ENCODE peak calls at places on chromosome 19, in eight cellular contexts. One of them, this sample, is unnamed.

GRCh38 chr19:14073925-14074838 is 1.6 kb downstream of the MISP3 start:
- DNase-seq in fibroblast of lung: no peak
- DNase-seq in A549: no peak
- DNase-seq in epithelial cell of esophagus: peak
- DNase-seq in left ventricle myocardium inferior: no peak
- DNase-seq in CD4-positive, CD25-positive, alpha-beta regulatory T cell: peak
- DNase-seq in astrocyte of the cerebellum: no peak
- DNase-seq in psoas muscle: no peak
- DNase-seq in this sample: no peak

GRCh38 chr19:33496016-33496415 is 25.6 kb downstream of the PEPD start:
- DNase-seq in epithelial cell of esophagus: no peak
- DNase-seq in A549: no peak
- DNase-seq in psoas muscle: no peak
- DNase-seq in left ventricle myocardium inferior: no peak
- DNase-seq in astrocyte of the cerebellum: no peak
- DNase-seq in CD4-positive, CD25-positive, alpha-beta regulatory T cell: no peak
- DNase-seq in fibroblast of lung: no peak
- DNase-seq in this sample: no peak

GRCh38 chr19:32362318-32362691 is 16.9 kb downstream of the ZNF507 start:
- DNase-seq in A549: peak
- DNase-seq in fibroblast of lung: no peak
- DNase-seq in astrocyte of the cerebellum: no peak
- DNase-seq in CD4-positive, CD25-positive, alpha-beta regulatory T cell: no peak
- DNase-seq in epithelial cell of esophagus: no peak
- DNase-seq in left ventricle myocardium inferior: no peak
- DNase-seq in psoas muscle: no peak
- DNase-seq in this sample: no peak

GRCh38 chr19:29533578-29534544 is 8.1 kb downstream of the VSTM2B start:
- DNase-seq in left ventricle myocardium inferior: no peak
- DNase-seq in fibroblast of lung: no peak
- DNase-seq in astrocyte of the cerebellum: no peak
- DNase-seq in psoas muscle: no peak
- DNase-seq in CD4-positive, CD25-positive, alpha-beta regulatory T cell: no peak
- DNase-seq in A549: no peak
- DNase-seq in epithelial cell of esophagus: no peak
- DNase-seq in this sample: no peak

GRCh38 chr19:17779281-17779930 is 15.5 kb upstream of the B3GNT3 start:
- DNase-seq in CD4-positive, CD25-positive, alpha-beta regulatory T cell: no peak
- DNase-seq in A549: peak
- DNase-seq in fibroblast of lung: peak
- DNase-seq in psoas muscle: no peak
- DNase-seq in astrocyte of the cerebellum: no peak
- DNase-seq in left ventricle myocardium inferior: no peak
- DNase-seq in epithelial cell of esophagus: peak
- DNase-seq in this sample: no peak

GRCh38 chr19:2969104-2969504 is 8.3 kb upstream of the TLE6 start:
- DNase-seq in psoas muscle: peak
- DNase-seq in fibroblast of lung: peak
- DNase-seq in A549: no peak
- DNase-seq in astrocyte of the cerebellum: no peak
- DNase-seq in CD4-positive, CD25-positive, alpha-beta regulatory T cell: no peak
- DNase-seq in epithelial cell of esophagus: no peak
- DNase-seq in left ventricle myocardium inferior: peak
- DNase-seq in this sample: no peak

GRCh38 chr19:51417107-51417806 is at the start of gene SIGLEC10:
- DNase-seq in epithelial cell of esophagus: no peak
- DNase-seq in A549: no peak
- DNase-seq in psoas muscle: no peak
- DNase-seq in CD4-positive, CD25-positive, alpha-beta regulatory T cell: no peak
- DNase-seq in left ventricle myocardium inferior: peak
- DNase-seq in fibroblast of lung: no peak
- DNase-seq in astrocyte of the cerebellum: no peak
- DNase-seq in this sample: no peak

GRCh38 chr19:55485439-55486011 is 537 bp downstream of the NAT14 start:
- DNase-seq in left ventricle myocardium inferior: no peak
- DNase-seq in astrocyte of the cerebellum: no peak
- DNase-seq in psoas muscle: peak
- DNase-seq in CD4-positive, CD25-positive, alpha-beta regulatory T cell: no peak
- DNase-seq in fibroblast of lung: no peak
- DNase-seq in A549: no peak
- DNase-seq in epithelial cell of esophagus: no peak
- DNase-seq in this sample: no peak

GRCh38 chr19:36604656-36605100 is 435 bp upstream of the ZNF382 start:
- DNase-seq in CD4-positive, CD25-positive, alpha-beta regulatory T cell: peak
- DNase-seq in psoas muscle: peak
- DNase-seq in left ventricle myocardium inferior: peak
- DNase-seq in A549: no peak
- DNase-seq in fibroblast of lung: peak
- DNase-seq in epithelial cell of esophagus: peak
- DNase-seq in astrocyte of the cerebellum: no peak
- DNase-seq in this sample: no peak

GRCh38 chr19:46579286-46579944 is 21.7 kb upstream of the CALM3 start:
- DNase-seq in astrocyte of the cerebellum: no peak
- DNase-seq in left ventricle myocardium inferior: no peak
- DNase-seq in A549: peak
- DNase-seq in fibroblast of lung: no peak
- DNase-seq in psoas muscle: no peak
- DNase-seq in epithelial cell of esophagus: no peak
- DNase-seq in CD4-positive, CD25-positive, alpha-beta regulatory T cell: peak
- DNase-seq in this sample: no peak

GRCh38 chr19:9406798-9407352 is 28.5 kb downstream of the ZNF266 start:
- DNase-seq in fibroblast of lung: peak
- DNase-seq in astrocyte of the cerebellum: peak
- DNase-seq in CD4-positive, CD25-positive, alpha-beta regulatory T cell: peak
- DNase-seq in psoas muscle: peak
- DNase-seq in left ventricle myocardium inferior: peak
- DNase-seq in A549: peak
- DNase-seq in epithelial cell of esophagus: peak
- DNase-seq in this sample: peak

GRCh38 chr19:47891923-47892666 is 6.0 kb upstream of the SULT2A1 start:
- DNase-seq in astrocyte of the cerebellum: no peak
- DNase-seq in psoas muscle: no peak
- DNase-seq in CD4-positive, CD25-positive, alpha-beta regulatory T cell: no peak
- DNase-seq in left ventricle myocardium inferior: no peak
- DNase-seq in A549: no peak
- DNase-seq in fibroblast of lung: no peak
- DNase-seq in epithelial cell of esophagus: no peak
- DNase-seq in this sample: no peak

GRCh38 chr19:56350416-56351045 is 35.9 kb upstream of the ZSCAN5A start:
- DNase-seq in astrocyte of the cerebellum: peak
- DNase-seq in psoas muscle: no peak
- DNase-seq in epithelial cell of esophagus: peak
- DNase-seq in CD4-positive, CD25-positive, alpha-beta regulatory T cell: peak
- DNase-seq in fibroblast of lung: peak
- DNase-seq in left ventricle myocardium inferior: no peak
- DNase-seq in A549: peak
- DNase-seq in this sample: no peak

GRCh38 chr19:13899393-13899792 is 6.5 kb downstream of the BRME1 start:
- DNase-seq in left ventricle myocardium inferior: no peak
- DNase-seq in fibroblast of lung: no peak
- DNase-seq in astrocyte of the cerebellum: no peak
- DNase-seq in CD4-positive, CD25-positive, alpha-beta regulatory T cell: no peak
- DNase-seq in psoas muscle: no peak
- DNase-seq in A549: no peak
- DNase-seq in epithelial cell of esophagus: no peak
- DNase-seq in this sample: no peak

GRCh38 chr19:37114001-37114400 is 35.8 kb downstream of the ZNF420 start:
- DNase-seq in psoas muscle: no peak
- DNase-seq in astrocyte of the cerebellum: no peak
- DNase-seq in fibroblast of lung: no peak
- DNase-seq in CD4-positive, CD25-positive, alpha-beta regulatory T cell: no peak
- DNase-seq in left ventricle myocardium inferior: no peak
- DNase-seq in A549: no peak
- DNase-seq in epithelial cell of esophagus: no peak
- DNase-seq in this sample: no peak

GRCh38 chr19:40411125-40411842 is 1.9 kb downstream of the PRX start:
- DNase-seq in A549: no peak
- DNase-seq in epithelial cell of esophagus: no peak
- DNase-seq in fibroblast of lung: no peak
- DNase-seq in psoas muscle: peak
- DNase-seq in left ventricle myocardium inferior: peak
- DNase-seq in CD4-positive, CD25-positive, alpha-beta regulatory T cell: no peak
- DNase-seq in astrocyte of the cerebellum: no peak
- DNase-seq in this sample: no peak

GRCh38 chr19:16908759-16909158 is 20.0 kb downstream of the F2RL3 start:
- DNase-seq in astrocyte of the cerebellum: no peak
- DNase-seq in psoas muscle: no peak
- DNase-seq in A549: no peak
- DNase-seq in epithelial cell of esophagus: no peak
- DNase-seq in CD4-positive, CD25-positive, alpha-beta regulatory T cell: no peak
- DNase-seq in fibroblast of lung: no peak
- DNase-seq in left ventricle myocardium inferior: no peak
- DNase-seq in this sample: no peak

GRCh38 chr19:40533508-40533907 is 43.2 kb upstream of the SHKBP1 start:
- DNase-seq in left ventricle myocardium inferior: no peak
- DNase-seq in psoas muscle: no peak
- DNase-seq in epithelial cell of esophagus: no peak
- DNase-seq in CD4-positive, CD25-positive, alpha-beta regulatory T cell: no peak
- DNase-seq in fibroblast of lung: no peak
- DNase-seq in astrocyte of the cerebellum: no peak
- DNase-seq in A549: peak
- DNase-seq in this sample: no peak

GRCh38 chr19:16876904-16877361 is 11.9 kb upstream of the F2RL3 start:
- DNase-seq in left ventricle myocardium inferior: no peak
- DNase-seq in epithelial cell of esophagus: no peak
- DNase-seq in fibroblast of lung: no peak
- DNase-seq in astrocyte of the cerebellum: peak
- DNase-seq in CD4-positive, CD25-positive, alpha-beta regulatory T cell: no peak
- DNase-seq in A549: no peak
- DNase-seq in psoas muscle: no peak
- DNase-seq in this sample: no peak

GRCh38 chr19:53467138-53467502 is 413 bp upstream of the ZNF813 start:
- DNase-seq in astrocyte of the cerebellum: no peak
- DNase-seq in epithelial cell of esophagus: peak
- DNase-seq in left ventricle myocardium inferior: peak
- DNase-seq in A549: no peak
- DNase-seq in psoas muscle: no peak
- DNase-seq in CD4-positive, CD25-positive, alpha-beta regulatory T cell: no peak
- DNase-seq in fibroblast of lung: no peak
- DNase-seq in this sample: no peak

GRCh38 chr19:49069026-49069425 is 3.5 kb downstream of the KCNA7 start:
- DNase-seq in astrocyte of the cerebellum: no peak
- DNase-seq in psoas muscle: no peak
- DNase-seq in left ventricle myocardium inferior: no peak
- DNase-seq in fibroblast of lung: no peak
- DNase-seq in A549: no peak
- DNase-seq in epithelial cell of esophagus: no peak
- DNase-seq in CD4-positive, CD25-positive, alpha-beta regulatory T cell: no peak
- DNase-seq in this sample: no peak

GRCh38 chr19:43532571-43532961 is 422 bp upstream of the ZNF575 start:
- DNase-seq in CD4-positive, CD25-positive, alpha-beta regulatory T cell: no peak
- DNase-seq in astrocyte of the cerebellum: no peak
- DNase-seq in A549: no peak
- DNase-seq in left ventricle myocardium inferior: no peak
- DNase-seq in fibroblast of lung: no peak
- DNase-seq in epithelial cell of esophagus: no peak
- DNase-seq in psoas muscle: peak
- DNase-seq in this sample: no peak

GRCh38 chr19:6455924-6456323 is 3.7 kb downstream of the SLC25A23 start:
- DNase-seq in psoas muscle: no peak
- DNase-seq in CD4-positive, CD25-positive, alpha-beta regulatory T cell: no peak
- DNase-seq in astrocyte of the cerebellum: no peak
- DNase-seq in left ventricle myocardium inferior: no peak
- DNase-seq in A549: no peak
- DNase-seq in fibroblast of lung: no peak
- DNase-seq in epithelial cell of esophagus: no peak
- DNase-seq in this sample: no peak
- H3K4me3 ChIP-seq in psoas muscle: no peak
- H3K4me3 ChIP-seq in CD4-positive, CD25-positive, alpha-beta regulatory T cell: no peak
- H3K4me3 ChIP-seq in astrocyte of the cerebellum: no peak
- H3K4me3 ChIP-seq in left ventricle myocardium inferior: no peak
- H3K4me3 ChIP-seq in A549: no peak
- H3K4me3 ChIP-seq in fibroblast of lung: no peak
- H3K4me3 ChIP-seq in epithelial cell of esophagus: no peak
- H3K4me3 ChIP-seq in this sample: no peak

GRCh38 chr19:27795369-27795768 is 1417.6 kb downstream of the UQCRFS1 start:
- DNase-seq in A549: no peak
- DNase-seq in fibroblast of lung: no peak
- DNase-seq in astrocyte of the cerebellum: no peak
- DNase-seq in CD4-positive, CD25-positive, alpha-beta regulatory T cell: no peak
- DNase-seq in psoas muscle: no peak
- DNase-seq in left ventricle myocardium inferior: no peak
- DNase-seq in epithelial cell of esophagus: no peak
- DNase-seq in this sample: no peak
- H3K4me3 ChIP-seq in A549: peak
- H3K4me3 ChIP-seq in fibroblast of lung: no peak
- H3K4me3 ChIP-seq in astrocyte of the cerebellum: no peak
- H3K4me3 ChIP-seq in CD4-positive, CD25-positive, alpha-beta regulatory T cell: no peak
- H3K4me3 ChIP-seq in psoas muscle: no peak
- H3K4me3 ChIP-seq in left ventricle myocardium inferior: peak
- H3K4me3 ChIP-seq in epithelial cell of esophagus: no peak
- H3K4me3 ChIP-seq in this sample: no peak

GRCh38 chr19:664913-665443 is 2.0 kb upstream of the RNF126 start:
- DNase-seq in epithelial cell of esophagus: peak
- DNase-seq in fibroblast of lung: peak
- DNase-seq in psoas muscle: peak
- DNase-seq in A549: peak
- DNase-seq in CD4-positive, CD25-positive, alpha-beta regulatory T cell: peak
- DNase-seq in astrocyte of the cerebellum: peak
- DNase-seq in left ventricle myocardium inferior: peak
- DNase-seq in this sample: no peak
- H3K4me3 ChIP-seq in epithelial cell of esophagus: peak
- H3K4me3 ChIP-seq in fibroblast of lung: no peak
- H3K4me3 ChIP-seq in psoas muscle: peak
- H3K4me3 ChIP-seq in A549: no peak
- H3K4me3 ChIP-seq in CD4-positive, CD25-positive, alpha-beta regulatory T cell: no peak
- H3K4me3 ChIP-seq in astrocyte of the cerebellum: no peak
- H3K4me3 ChIP-seq in left ventricle myocardium inferior: peak
- H3K4me3 ChIP-seq in this sample: no peak

DNA sequence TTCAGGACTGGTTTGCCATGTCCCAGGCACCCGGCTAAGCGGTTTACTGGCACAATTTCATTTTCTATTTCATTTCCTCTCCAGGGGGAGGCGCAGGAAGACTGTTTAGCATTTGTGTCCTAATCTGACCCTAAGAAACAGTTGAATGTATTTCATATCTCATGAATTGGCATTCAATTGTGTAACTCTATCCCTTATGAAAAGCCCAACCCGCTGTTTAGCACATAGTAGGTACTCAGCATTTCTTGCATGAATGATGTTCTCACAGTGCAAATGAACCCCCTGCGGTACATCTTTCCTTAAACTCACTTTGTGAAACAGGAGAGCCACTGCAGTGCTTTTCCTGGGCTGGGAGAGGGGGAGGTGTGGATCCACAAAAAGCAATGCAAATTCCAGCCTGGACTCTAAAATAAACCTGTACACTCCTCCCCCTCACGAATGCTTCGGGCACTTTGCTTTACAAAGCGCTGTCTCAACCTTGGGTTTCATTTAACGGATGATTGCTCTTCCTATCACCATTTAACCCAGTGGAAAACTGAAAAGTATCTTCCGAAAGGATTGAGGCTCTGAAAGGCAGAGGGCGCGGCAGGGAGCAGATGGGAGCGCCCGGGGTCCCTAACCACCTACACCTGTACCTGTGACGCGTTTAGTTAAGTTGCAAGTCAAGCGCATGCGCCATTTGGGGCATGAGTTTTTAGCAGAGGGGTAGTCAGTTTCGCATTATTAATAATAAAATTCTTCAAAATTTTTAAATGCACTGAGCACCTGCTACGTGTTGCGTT is 1.2 kb upstream of the EEF2 start:
- DNase-seq in epithelial cell of esophagus: peak
- DNase-seq in astrocyte of the cerebellum: no peak
- DNase-seq in left ventricle myocardium inferior: no peak
- DNase-seq in A549: peak
- DNase-seq in fibroblast of lung: peak
- DNase-seq in psoas muscle: no peak
- DNase-seq in CD4-positive, CD25-positive, alpha-beta regulatory T cell: peak
- DNase-seq in this sample: no peak
- H3K4me3 ChIP-seq in epithelial cell of esophagus: peak
- H3K4me3 ChIP-seq in astrocyte of the cerebellum: peak
- H3K4me3 ChIP-seq in left ventricle myocardium inferior: peak
- H3K4me3 ChIP-seq in A549: peak
- H3K4me3 ChIP-seq in fibroblast of lung: peak
- H3K4me3 ChIP-seq in psoas muscle: peak
- H3K4me3 ChIP-seq in CD4-positive, CD25-positive, alpha-beta regulatory T cell: peak
- H3K4me3 ChIP-seq in this sample: peak